ENCODE peak calls at places on chromosomes 5 and 9, in five cellular contexts. G is GM23338, U is endothelial cell of umbilical vein, T is transverse colon, D is prostate gland. W is an unnamed sample.

GRCh38 chr5:76669245-76669644 is 46.0 kb upstream of the F2RL2 start:
- DNase-seq in U (no peak), G (no peak), T (no peak), D (no peak), W (no peak)

GRCh38 chr9:114373960-114374730 is 13.6 kb downstream of the AKNA start:
- DNase-seq in G (no peak), T (no peak), D (no peak), U (no peak), W (no peak)

GRCh38 chr5:133754575-133755169 is 142.3 kb upstream of the FSTL4 start:
- DNase-seq in D (peak; percentile 24), T (peak; percentile 17), G (peak; percentile 73), U (peak; percentile 21), W (peak; percentile 40)

GRCh38 chr5:153629027-153629426 is 138.6 kb downstream of the GRIA1 start:
- DNase-seq in G (peak; percentile 73), D (no peak), U (peak; percentile 92), T (no peak), W (no peak)

GRCh38 chr9:72476617-72477375 is 44.6 kb upstream of the TMC1 start:
- DNase-seq in D (peak; percentile 45), U (peak; percentile 72), T (peak; percentile 40), G (peak; percentile 16), W (peak; percentile 34)

GRCh38 chr9:85162822-85163221 is 493.3 kb downstream of the NTRK2 start:
- DNase-seq in D (no peak), G (no peak), U (no peak), T (no peak), W (no peak)

GRCh38 chr9:114302727-114303126 is 20.2 kb upstream of the ORM1 start:
- DNase-seq in U (no peak), D (no peak), T (peak; percentile 1), G (no peak), W (peak; percentile 7)

GRCh38 chr9:120791161-120791560 is 2.1 kb downstream of the FBXW2 start:
- DNase-seq in T (no peak), D (no peak), G (no peak), U (peak; percentile 12), W (no peak)

GRCh38 chr5:101897914-101898313 is 398.2 kb downstream of the SLCO4C1 start:
- DNase-seq in D (no peak), U (no peak), G (peak; percentile 53), T (no peak), W (no peak)

GRCh38 chr5:173581408-173582197 is 34.8 kb downstream of the BOD1 start:
- DNase-seq in D (no peak), T (peak; percentile 19), G (peak; percentile 89), U (peak; percentile 33), W (peak; percentile 30)

GRCh38 chr9:79984429-79985067 is 412.8 kb downstream of the TLE4 start:
- DNase-seq in T (no peak), D (no peak), G (no peak), U (peak; percentile 6), W (peak; percentile 34)

GRCh38 chr9:89677696-89678393 is 73.0 kb downstream of the GADD45G start:
- DNase-seq in U (no peak), D (no peak), T (no peak), G (peak; percentile 95), W (peak; percentile 55)

GRCh38 chr9:5851445-5851844 is 18.5 kb upstream of the ERMP1 start:
- DNase-seq in U (peak; percentile 32), T (peak; percentile 21), D (no peak), G (no peak), W (no peak)

GRCh38 chr9:129401623-129402340 is 219.1 kb downstream of the C9orf50 start:
- DNase-seq in G (peak; percentile 59), U (no peak), D (no peak), T (no peak), W (no peak)

GRCh38 chr9:113520109-113520642 is 56.6 kb downstream of the RGS3 start:
- DNase-seq in D (no peak), G (no peak), U (peak; percentile 96), T (peak; percentile 64), W (no peak)

GRCh38 chr5:132486318-132487094 is 4.1 kb downstream of the IRF1 start:
- DNase-seq in T (peak; percentile 7), G (no peak), U (no peak), D (no peak), W (peak; percentile 24)

GRCh38 chr5:80806929-80807328 is 152.1 kb upstream of the DHFR start:
- DNase-seq in T (no peak), U (no peak), D (no peak), G (no peak), W (no peak)

GRCh38 chr9:135858491-135859185 is 48.7 kb downstream of the CAMSAP1 start:
- DNase-seq in G (no peak), D (no peak), T (no peak), U (no peak), W (no peak)

GRCh38 chr9:16705121-16705604 is 165.3 kb downstream of the BNC2 start:
- DNase-seq in T (peak; percentile 66), G (peak; percentile 88), D (peak; percentile 42), U (peak; percentile 99), W (peak; percentile 34)

GRCh38 chr9:89923961-89924504 is 319.2 kb downstream of the GADD45G start:
- DNase-seq in U (no peak), T (no peak), G (peak; percentile 6), D (no peak), W (peak; percentile 38)

GRCh38 chr5:33715646-33716045 is 176.1 kb downstream of the ADAMTS12 start:
- DNase-seq in G (no peak), D (no peak), U (no peak), T (no peak), W (no peak)

GRCh38 chr9:70639853-70640814 is 225.7 kb upstream of the KLF9 start:
- DNase-seq in G (peak; percentile 86), U (peak; percentile 62), T (no peak), D (peak; percentile 30), W (no peak)

GRCh38 chr5:98769006-98769255 is 4.5 kb upstream of the RGMB start:
- DNase-seq in G (no peak), T (peak; percentile 68), U (no peak), D (no peak), W (peak; percentile 57)

GRCh38 chr9:121053544-121053943 is 3.5 kb upstream of the C5 start:
- DNase-seq in G (no peak), T (no peak), D (no peak), U (no peak), W (no peak)

GRCh38 chr5:137516251-137516797 is 17.2 kb upstream of the SPOCK1 start:
- DNase-seq in G (peak; percentile 17), D (no peak), U (no peak), T (no peak), W (no peak)

GRCh38 chr5:137510671-137511070 is 11.5 kb upstream of the SPOCK1 start:
- DNase-seq in U (no peak), D (no peak), T (no peak), G (no peak), W (no peak)

GRCh38 chr5:137516961-137517360 is 17.8 kb upstream of the SPOCK1 start:
- DNase-seq in T (no peak), G (no peak), U (no peak), D (no peak), W (no peak)

GRCh38 chr5:137515238-137515637 is 16.1 kb upstream of the SPOCK1 start:
- DNase-seq in U (no peak), D (peak; percentile 54), T (no peak), G (no peak), W (no peak)
- H3K27ac ChIP-seq in U (no peak overlapping the region), D (no peak overlapping the region), T (no peak overlapping the region), G (no peak overlapping the region), W (no peak overlapping the region)

DNA sequence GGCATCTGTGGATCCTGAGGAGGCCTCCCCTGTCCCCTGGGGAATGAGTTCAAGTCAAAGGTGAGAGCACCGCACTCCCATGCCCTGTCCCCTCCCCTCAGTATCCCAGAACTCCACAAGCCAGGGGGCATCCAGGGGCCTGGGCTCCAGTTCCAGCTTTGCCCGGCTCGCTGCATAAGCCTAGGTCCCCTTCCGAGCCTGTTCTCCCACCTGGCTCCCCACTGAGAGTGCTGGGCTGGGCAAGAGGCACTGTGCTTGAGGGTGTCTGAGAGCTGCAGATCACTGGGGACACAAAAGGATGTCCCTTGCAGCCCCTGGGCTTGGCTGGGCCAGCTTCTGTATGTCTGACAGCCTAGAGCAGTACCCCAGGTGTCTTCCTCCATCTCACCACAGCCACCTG is 4.6 kb downstream of the DOK3 start:
- DNase-seq in T (no peak), D (no peak), G (no peak), U (no peak), W (no peak)
- TF ChIP-seq POLR2AphosphoS5 in T (no peak), D (no peak), G (no peak), U (no peak), W (no peak)

GRCh38 chr5:43556857-43557593 is at the start of gene PAIP1:
- DNase-seq in T (peak; percentile 83), D (peak; percentile 73), G (peak; percentile 87), U (peak; percentile 86), W (peak; percentile 78)
- H3K4me3 ChIP-seq in T (peak within 1 kb of the TSS; percentile 73), D (peak within 1 kb of the TSS; percentile 70), G (peak within 1 kb of the TSS; percentile 81), U (peak within 1 kb of the TSS; percentile 96), W (peak within 1 kb of the TSS; percentile 92)

GRCh38 chr5:79510638-79511037 is 3.3 kb downstream of the HOMER1 start:
- DNase-seq in U (no peak), G (no peak), D (no peak), T (no peak), W (no peak)
- H3K27ac ChIP-seq in U (no peak overlapping the region), G (no peak overlapping the region), D (no peak overlapping the region), T (no peak overlapping the region), W (no peak overlapping the region)